ENCODE peak calls at places on chromosomes 6 and 20, in five cellular contexts. One of them, this sample, is unnamed.

GRCh38 chr6:36924131-36924530 is 30.4 kb upstream of the PI16 start:
- DNase-seq in ovary: no peak
- DNase-seq in IMR-90: peak; percentile 46
- DNase-seq in testis: no peak
- DNase-seq in GM12878: no peak
- DNase-seq in this sample: no peak

GRCh38 chr6:143843689-143844405 is 709 bp downstream of the LTV1 start:
- DNase-seq in ovary: no peak
- DNase-seq in IMR-90: peak; percentile 11
- DNase-seq in testis: no peak
- DNase-seq in GM12878: no peak
- DNase-seq in this sample: no peak

GRCh38 chr6:35305117-35305516 is 7.5 kb downstream of the DEF6 start:
- DNase-seq in ovary: no peak
- DNase-seq in IMR-90: no peak
- DNase-seq in testis: no peak
- DNase-seq in GM12878: no peak
- DNase-seq in this sample: no peak

GRCh38 chr6:118705799-118706481 is 54.5 kb upstream of the CEP85L start:
- DNase-seq in ovary: peak; percentile 28
- DNase-seq in IMR-90: peak; percentile 36
- DNase-seq in testis: peak; percentile 22
- DNase-seq in GM12878: peak; percentile 30
- DNase-seq in this sample: no peak

GRCh38 chr20:42652261-42652660 is 537.4 kb downstream of the PTPRT start:
- DNase-seq in ovary: no peak
- DNase-seq in IMR-90: no peak
- DNase-seq in testis: no peak
- DNase-seq in GM12878: no peak
- DNase-seq in this sample: no peak

GRCh38 chr20:41174782-41175181 is 37.4 kb downstream of the PLCG1 start:
- DNase-seq in ovary: no peak
- DNase-seq in IMR-90: peak; percentile 34
- DNase-seq in testis: peak; percentile 44
- DNase-seq in GM12878: no peak
- DNase-seq in this sample: no peak

GRCh38 chr6:1838604-1839003 is 228.9 kb downstream of the FOXC1 start:
- DNase-seq in ovary: no peak
- DNase-seq in IMR-90: peak; percentile 51
- DNase-seq in testis: no peak
- DNase-seq in GM12878: no peak
- DNase-seq in this sample: no peak

GRCh38 chr6:133040025-133040838 is 200.9 kb upstream of the EYA4 start:
- DNase-seq in ovary: no peak
- DNase-seq in IMR-90: peak; percentile 34
- DNase-seq in testis: peak; percentile 18
- DNase-seq in GM12878: no peak
- DNase-seq in this sample: no peak

GRCh38 chr6:71531006-71531405 is 242.4 kb downstream of the OGFRL1 start:
- DNase-seq in ovary: no peak
- DNase-seq in IMR-90: peak; percentile 33
- DNase-seq in testis: no peak
- DNase-seq in GM12878: no peak
- DNase-seq in this sample: no peak

GRCh38 chr20:64188682-64189529 is 24.7 kb downstream of the MYT1 start:
- DNase-seq in ovary: no peak
- DNase-seq in IMR-90: peak; percentile 69
- DNase-seq in testis: peak; percentile 75
- DNase-seq in GM12878: no peak
- DNase-seq in this sample: peak; percentile 68

DNA sequence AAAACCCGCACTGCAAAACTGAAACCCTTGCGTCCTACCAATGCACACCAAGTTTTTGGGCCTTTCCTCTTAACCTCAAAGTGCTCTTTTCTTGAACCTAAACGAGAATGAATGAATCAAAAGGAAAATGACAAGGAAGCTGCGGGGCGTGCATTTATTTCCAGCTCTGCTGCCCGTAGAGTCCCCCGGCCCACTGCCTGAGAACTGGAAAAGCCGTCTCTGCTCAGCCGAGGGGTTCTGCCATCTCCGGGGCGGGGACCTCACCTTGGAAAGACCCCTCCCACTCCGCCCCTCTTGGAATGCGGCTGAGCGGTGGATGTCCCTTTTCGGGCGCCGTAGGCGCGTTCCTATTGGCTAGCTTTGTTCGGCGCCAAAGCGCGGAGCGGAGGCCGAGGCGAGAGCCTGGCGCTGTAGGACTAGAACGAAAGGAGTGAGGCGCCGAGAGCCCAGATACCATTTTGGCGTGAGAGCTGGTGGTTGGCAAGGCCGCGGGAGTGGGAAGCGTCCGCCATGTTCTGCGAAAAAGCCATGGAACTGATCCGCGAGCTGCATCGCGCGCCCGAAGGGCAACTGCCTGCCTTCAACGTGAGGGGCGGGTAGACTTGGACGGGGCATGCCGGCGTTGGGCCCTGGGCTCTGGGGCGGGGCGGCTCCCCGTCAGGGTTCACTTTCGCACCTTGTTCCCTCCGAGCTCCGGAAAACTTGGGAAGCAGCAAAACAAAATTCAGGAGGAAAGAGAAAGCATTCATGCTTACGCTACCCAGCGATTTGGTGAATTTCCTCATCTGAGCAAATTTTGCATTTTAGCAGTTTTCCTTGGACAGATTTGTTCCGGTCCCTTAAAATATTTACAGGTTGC is at the start of gene GINS1:
- DNase-seq in ovary: peak; percentile 71
- DNase-seq in IMR-90: peak; percentile 85
- DNase-seq in testis: peak; percentile 92
- DNase-seq in GM12878: peak; percentile 65
- DNase-seq in this sample: peak; percentile 76
- TF ChIP-seq POLR2A in ovary: no peak
- TF ChIP-seq POLR2A in IMR-90: peak; percentile 71
- TF ChIP-seq POLR2A in testis: no peak
- TF ChIP-seq POLR2A in GM12878: peak; percentile 94
- TF ChIP-seq POLR2A in this sample: peak; percentile 43

GRCh38 chr6:129828229-129828628 is 32.9 kb downstream of the TMEM244 start:
- DNase-seq in ovary: no peak
- DNase-seq in IMR-90: no peak
- DNase-seq in testis: no peak
- DNase-seq in GM12878: no peak
- DNase-seq in this sample: no peak
- TF ChIP-seq POLR2A in ovary: no peak
- TF ChIP-seq POLR2A in IMR-90: no peak
- TF ChIP-seq POLR2A in testis: no peak
- TF ChIP-seq POLR2A in GM12878: no peak
- TF ChIP-seq POLR2A in this sample: no peak

GRCh38 chr6:137873273-137873762 is 6.3 kb downstream of the TNFAIP3 start:
- DNase-seq in ovary: peak; percentile 67
- DNase-seq in IMR-90: peak; percentile 92
- DNase-seq in testis: peak; percentile 84
- DNase-seq in GM12878: peak; percentile 95
- DNase-seq in this sample: peak; percentile 69
- TF ChIP-seq POLR2A in ovary: no peak
- TF ChIP-seq POLR2A in IMR-90: no peak
- TF ChIP-seq POLR2A in testis: no peak
- TF ChIP-seq POLR2A in GM12878: peak; percentile 27
- TF ChIP-seq POLR2A in this sample: no peak

GRCh38 chr6:158232445-158233213 is 64.5 kb downstream of the GTF2H5 start:
- DNase-seq in ovary: peak; percentile 47
- DNase-seq in IMR-90: peak; percentile 63
- DNase-seq in testis: peak; percentile 68
- DNase-seq in GM12878: no peak
- DNase-seq in this sample: peak; percentile 72

GRCh38 chr6:158233214-158233795 is 65.2 kb downstream of the GTF2H5 start:
- DNase-seq in ovary: no peak
- DNase-seq in IMR-90: no peak
- DNase-seq in testis: no peak
- DNase-seq in GM12878: no peak
- DNase-seq in this sample: no peak

GRCh38 chr6:158229823-158230222 is 61.7 kb downstream of the GTF2H5 start:
- DNase-seq in ovary: no peak
- DNase-seq in IMR-90: no peak
- DNase-seq in testis: no peak
- DNase-seq in GM12878: no peak
- DNase-seq in this sample: no peak

GRCh38 chr6:158230967-158231550 is 62.9 kb downstream of the GTF2H5 start:
- DNase-seq in ovary: no peak
- DNase-seq in IMR-90: no peak
- DNase-seq in testis: no peak
- DNase-seq in GM12878: no peak
- DNase-seq in this sample: no peak

DNA sequence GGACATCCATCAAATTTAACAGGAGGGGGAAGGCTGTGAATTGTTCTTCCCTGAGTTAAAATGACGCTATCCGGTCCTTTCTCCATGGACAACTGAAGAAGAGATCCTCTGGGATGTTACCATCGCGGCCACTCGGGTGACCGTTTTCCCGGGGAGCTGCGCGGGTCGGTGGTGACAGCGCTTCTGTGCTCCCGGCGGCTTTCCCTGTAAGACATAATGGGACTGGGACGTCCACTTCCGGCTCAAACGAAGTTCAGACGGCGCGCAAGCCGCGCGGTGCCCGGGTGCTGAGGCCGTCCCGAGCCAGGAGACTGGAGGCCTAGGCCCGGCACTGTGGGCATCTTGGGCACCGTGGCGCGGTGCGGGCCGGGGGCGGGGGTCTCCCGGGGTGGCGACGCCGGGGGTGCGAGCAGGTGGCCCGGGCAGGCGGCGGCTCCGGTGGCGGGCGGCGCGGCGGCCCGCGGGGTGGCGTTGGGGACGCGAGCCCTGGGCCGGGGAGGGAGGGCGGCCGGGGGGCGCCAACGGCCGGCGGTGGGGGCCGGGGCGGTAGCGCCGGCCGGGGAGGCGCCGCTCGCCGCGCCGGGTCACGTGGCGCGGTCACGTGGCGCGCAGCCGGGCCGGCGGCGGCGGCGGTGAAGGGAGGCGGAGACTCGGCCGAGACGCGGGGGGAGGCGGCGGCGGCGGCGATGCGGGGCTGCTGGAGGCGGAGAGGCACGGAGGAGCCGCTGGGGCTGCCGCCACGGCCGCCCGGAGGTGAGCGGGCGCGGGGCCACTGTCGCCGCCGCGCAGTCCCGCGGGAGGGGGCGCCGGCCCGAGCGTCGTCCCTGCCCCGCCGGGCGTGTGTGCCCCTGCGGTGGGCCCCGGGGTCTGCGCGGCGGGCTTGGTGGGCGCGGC is 63.6 kb downstream of the GTF2H5 start:
- DNase-seq in ovary: peak; percentile 62
- DNase-seq in IMR-90: peak; percentile 58
- DNase-seq in testis: peak; percentile 78
- DNase-seq in GM12878: no peak
- DNase-seq in this sample: peak; percentile 77
- TF ChIP-seq POLR2A in ovary: peak; percentile 13
- TF ChIP-seq POLR2A in IMR-90: peak; percentile 49
- TF ChIP-seq POLR2A in testis: no peak
- TF ChIP-seq POLR2A in GM12878: peak; percentile 70
- TF ChIP-seq POLR2A in this sample: peak; percentile 61

GRCh38 chr6:110816110-110816409 is 791 bp upstream of the CDK19 start:
- DNase-seq in ovary: no peak
- DNase-seq in IMR-90: no peak
- DNase-seq in testis: no peak
- DNase-seq in GM12878: no peak
- DNase-seq in this sample: no peak

GRCh38 chr6:110815260-110816109 is at the start of gene CDK19:
- DNase-seq in ovary: peak; percentile 96
- DNase-seq in IMR-90: peak; percentile 98
- DNase-seq in testis: peak; percentile 99
- DNase-seq in GM12878: peak; percentile 96
- DNase-seq in this sample: peak; percentile 98

GRCh38 chr6:110813338-110813737 is 1.9 kb downstream of the CDK19 start:
- DNase-seq in ovary: no peak
- DNase-seq in IMR-90: no peak
- DNase-seq in testis: no peak
- DNase-seq in GM12878: no peak
- DNase-seq in this sample: no peak

GRCh38 chr6:110813813-110814487 is 1.3 kb downstream of the CDK19 start:
- DNase-seq in ovary: no peak
- DNase-seq in IMR-90: no peak
- DNase-seq in testis: peak; percentile 41
- DNase-seq in GM12878: no peak
- DNase-seq in this sample: no peak

DNA sequence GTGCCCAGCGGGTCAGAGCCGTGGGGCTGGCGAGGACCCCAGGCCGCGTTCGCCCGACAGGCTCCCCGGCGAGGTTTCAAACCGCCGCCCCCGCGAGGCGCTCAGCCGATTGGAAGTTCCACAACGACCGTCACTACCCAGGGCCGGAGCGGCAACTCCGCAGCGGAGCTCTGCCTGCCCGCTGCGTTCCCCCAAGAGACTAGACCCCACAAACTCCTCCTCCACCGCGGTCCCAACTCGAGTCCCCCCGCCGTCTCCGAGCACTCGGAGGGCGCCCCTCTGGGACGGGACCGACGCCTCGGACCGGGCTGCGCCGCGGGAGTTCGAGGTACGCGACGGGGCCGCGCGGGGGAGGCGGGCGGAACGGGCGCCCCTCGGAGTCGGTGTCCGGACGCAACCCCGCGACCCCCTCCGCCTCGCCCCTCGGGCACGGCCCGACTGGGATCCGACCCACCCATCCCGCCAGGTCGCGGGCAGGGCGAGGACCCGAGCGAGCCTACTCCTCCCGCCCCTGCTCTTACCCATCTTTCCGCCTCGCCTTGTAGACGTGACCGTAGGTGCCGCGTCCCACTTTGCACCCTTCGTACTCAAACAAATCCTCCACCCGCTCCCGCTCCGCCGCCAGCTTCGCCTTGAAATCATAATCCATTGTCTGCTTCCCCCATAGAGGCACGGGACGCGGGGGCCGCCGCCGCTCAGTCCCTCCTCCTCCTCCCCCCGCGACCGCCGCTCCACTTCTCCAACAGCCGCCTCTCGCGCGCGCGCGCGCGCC is 595 bp downstream of the CDK19 start:
- DNase-seq in ovary: peak; percentile 44
- DNase-seq in IMR-90: peak; percentile 45
- DNase-seq in testis: peak; percentile 71
- DNase-seq in GM12878: no peak
- DNase-seq in this sample: peak; percentile 61
- TF ChIP-seq POLR2A in ovary: no peak
- TF ChIP-seq POLR2A in IMR-90: no peak
- TF ChIP-seq POLR2A in testis: no peak
- TF ChIP-seq POLR2A in GM12878: peak; percentile 61
- TF ChIP-seq POLR2A in this sample: no peak

GRCh38 chr6:14217728-14218637 is 100.4 kb downstream of the CD83 start:
- DNase-seq in ovary: no peak
- DNase-seq in IMR-90: peak; percentile 11
- DNase-seq in testis: no peak
- DNase-seq in GM12878: no peak
- DNase-seq in this sample: no peak
- TF ChIP-seq POLR2A in ovary: no peak
- TF ChIP-seq POLR2A in IMR-90: no peak
- TF ChIP-seq POLR2A in testis: no peak
- TF ChIP-seq POLR2A in GM12878: no peak
- TF ChIP-seq POLR2A in this sample: no peak

GRCh38 chr6:124961784-124962611 is at the start of gene RNF217:
- DNase-seq in ovary: peak; percentile 73
- DNase-seq in IMR-90: peak; percentile 76
- DNase-seq in testis: peak; percentile 80
- DNase-seq in GM12878: no peak
- DNase-seq in this sample: peak; percentile 71
- TF ChIP-seq POLR2A in ovary: peak; percentile 50
- TF ChIP-seq POLR2A in IMR-90: peak; percentile 54
- TF ChIP-seq POLR2A in testis: no peak
- TF ChIP-seq POLR2A in GM12878: no peak
- TF ChIP-seq POLR2A in this sample: peak; percentile 57

GRCh38 chr6:138403801-138404665 is at the start of gene HEBP2:
- DNase-seq in ovary: peak; percentile 91
- DNase-seq in IMR-90: peak; percentile 65
- DNase-seq in testis: peak; percentile 95
- DNase-seq in GM12878: peak; percentile 65
- DNase-seq in this sample: peak; percentile 99
- TF ChIP-seq POLR2A in ovary: peak; percentile 52
- TF ChIP-seq POLR2A in IMR-90: no peak
- TF ChIP-seq POLR2A in testis: no peak
- TF ChIP-seq POLR2A in GM12878: peak; percentile 78
- TF ChIP-seq POLR2A in this sample: peak; percentile 94